ENCODE peak calls at places on chromosomes 13 and 19, in seven cellular contexts. S is endothelial cell; F is fibroblast of pulmonary artery; E is foreskin fibroblast; H is activated naive CD4-positive, alpha-beta T cell treated with anti-CD3 and anti-CD28 coated beads, Interleukin-2, amount 50 U/mL, for 16 hours; W is activated T-cell treated with anti-CD3 and anti-CD28 coated beads for 48 hours; U is stimulated activated CD4-positive, alpha-beta T cell treated with anti-CD3 and anti-CD28 coated beads, Interleukin-4, amount 100 ng/mL, for 1 hour. V is an unnamed sample.

GRCh38 chr13:95058680-95059079 is 242.6 kb downstream of the ABCC4 start:
- DNase-seq in S (no peak), F (no peak), E (no peak), H (no peak), W (no peak), U (no peak), V (no peak)

GRCh38 chr19:54364775-54365257 is at the start of gene LAIR1:
- DNase-seq in S (peak), F (no peak), E (no peak), H (peak), W (peak), U (peak), V (no peak)

GRCh38 chr13:107582171-107582570 is 633.2 kb downstream of the LIG4 start:
- DNase-seq in S (no peak), F (no peak), E (no peak), H (no peak), W (no peak), U (no peak), V (no peak)

GRCh38 chr19:57558525-57558924 is 1.1 kb downstream of the ZNF550 start:
- DNase-seq in S (no peak), F (peak), E (no peak), H (no peak), W (no peak), U (no peak), V (peak)

GRCh38 chr19:35318679-35319448 is 10.1 kb upstream of the CD22 start:
- DNase-seq in S (no peak), F (peak), E (peak), H (no peak), W (no peak), U (no peak), V (peak)

GRCh38 chr19:39182174-39182505 is 14.6 kb upstream of the NCCRP1 start:
- DNase-seq in S (no peak), F (no peak), E (peak), H (no peak), W (no peak), U (no peak), V (no peak)

GRCh38 chr19:42529248-42529764 is 1.0 kb upstream of the CEACAM1 start:
- DNase-seq in S (peak), F (peak), E (peak), H (peak), W (peak), U (peak), V (peak)

GRCh38 chr13:66353664-66354063 is 876.5 kb downstream of the PCDH9 start:
- DNase-seq in S (no peak), F (peak), E (no peak), H (no peak), W (no peak), U (no peak), V (no peak)

GRCh38 chr19:11288349-11288748 is 7.6 kb upstream of the TSPAN16 start:
- DNase-seq in S (no peak), F (peak), E (peak), H (no peak), W (no peak), U (no peak), V (no peak)

GRCh38 chr13:46181799-46182490 is at the start of gene LCP1:
- DNase-seq in S (no peak), F (no peak), E (no peak), H (peak), W (peak), U (peak), V (peak)

GRCh38 chr13:36919206-36919832 is 719 bp downstream of the SMAD9 start:
- DNase-seq in S (peak), F (peak), E (peak), H (no peak), W (no peak), U (no peak), V (peak)

GRCh38 chr13:111429064-111429558 is 108.7 kb downstream of the TEX29 start:
- DNase-seq in S (peak), F (peak), E (peak), H (peak), W (peak), U (peak), V (peak)

GRCh38 chr19:11268783-11269267 is 6.5 kb upstream of the DOCK6 start:
- DNase-seq in S (peak), F (peak), E (peak), H (no peak), W (no peak), U (no peak), V (no peak)

GRCh38 chr13:97468331-97468730 is 34.4 kb downstream of the RAP2A start:
- DNase-seq in S (no peak), F (peak), E (no peak), H (no peak), W (no peak), U (no peak), V (no peak)

GRCh38 chr13:53601181-53601580 is 572.6 kb downstream of the OLFM4 start:
- DNase-seq in S (no peak), F (no peak), E (no peak), H (no peak), W (no peak), U (no peak), V (no peak)

GRCh38 chr13:72920097-72920496 is 138.2 kb downstream of the PIBF1 start:
- DNase-seq in S (no peak), F (peak), E (no peak), H (no peak), W (no peak), U (no peak), V (no peak)

GRCh38 chr19:41575998-41576397 is at the start of gene CEACAM21:
- DNase-seq in S (no peak), F (no peak), E (no peak), H (peak), W (no peak), U (peak), V (no peak)

GRCh38 chr19:50414850-50415660 is 3.7 kb upstream of the SPIB start:
- DNase-seq in S (peak), F (peak), E (peak), H (peak), W (peak), U (peak), V (peak)

GRCh38 chr19:1566392-1567115 is 1.6 kb downstream of the MEX3D start:
- DNase-seq in S (peak), F (peak), E (peak), H (no peak), W (no peak), U (no peak), V (peak)

GRCh38 chr19:29271341-29271740 is 58.4 kb upstream of the UQCRFS1 start:
- DNase-seq in S (no peak), F (no peak), E (no peak), H (no peak), W (no peak), U (no peak), V (no peak)

GRCh38 chr13:93529961-93530360 is 303.4 kb downstream of the GPC6 start:
- DNase-seq in S (no peak), F (peak), E (peak), H (no peak), W (no peak), U (no peak), V (no peak)

GRCh38 chr19:41264581-41265375 is 606 bp downstream of the HNRNPUL1 start:
- DNase-seq in S (peak), F (peak), E (peak), H (peak), W (peak), U (peak), V (peak)

GRCh38 chr13:51158923-51159322 is 47.8 kb upstream of the C13orf42 start:
- DNase-seq in S (no peak), F (peak), E (peak), H (no peak), W (no peak), U (no peak), V (no peak)

GRCh38 chr13:79435549-79435948 is 29.5 kb upstream of the RBM26 start:
- DNase-seq in S (no peak), F (peak), E (peak), H (no peak), W (no peak), U (no peak), V (no peak)

GRCh38 chr13:75507027-75508001 is 25.3 kb upstream of the TBC1D4 start:
- DNase-seq in S (no peak), F (no peak), E (no peak), H (no peak), W (no peak), U (no peak), V (peak)

GRCh38 chr19:39407644-39408391 is 1.2 kb downstream of the ZFP36 start:
- DNase-seq in S (no peak), F (peak), E (peak), H (peak), W (no peak), U (peak), V (no peak)

GRCh38 chr13:30363725-30364124 is 56.4 kb upstream of the KATNAL1 start:
- DNase-seq in S (no peak), F (no peak), E (no peak), H (no peak), W (no peak), U (no peak), V (no peak)

GRCh38 chr13:24293761-24294160 is 15.6 kb upstream of the C1QTNF9 start:
- DNase-seq in S (no peak), F (no peak), E (no peak), H (no peak), W (no peak), U (no peak), V (no peak)

V was measured in iPS-NIHi11.